ENCODE peak calls at places on chromosomes 7 and 10, in seven cellular contexts. P is PC-9; A is IMR-90; V is pancreas; E is CD8-positive, alpha-beta T cell; W is psoas muscle; H is cardiac muscle cell. F is an unnamed sample. For H3K27me3, the result is how much of the 10 kb centered on the place peaks cover.

GRCh38 chr10:37865957-37866671 is 8.7 kb upstream of the ZNF248 start:
- DNase-seq in P (no peak), A (no peak), V (no peak), E (no peak), W (no peak), H (no peak), F (no peak)

GRCh38 chr10:72638586-72639440 is 12.9 kb upstream of the MICU1 start:
- DNase-seq in P (peak), A (no peak), V (no peak), E (no peak), W (no peak), H (no peak), F (no peak)

GRCh38 chr10:96664563-96664962 is 55.8 kb downstream of the PIK3AP1 start:
- DNase-seq in P (peak), A (no peak), V (no peak), E (no peak), W (no peak), H (no peak), F (no peak)

GRCh38 chr10:123165445-123166072 is 11.4 kb downstream of the BUB3 start:
- DNase-seq in P (no peak), A (no peak), V (no peak), E (no peak), W (no peak), H (no peak), F (no peak)

GRCh38 chr7:73937014-73937413 is 76.1 kb downstream of the TMEM270 start:
- DNase-seq in P (no peak), A (peak), V (no peak), E (no peak), W (no peak), H (no peak), F (no peak)

GRCh38 chr10:77421576-77421975 is 216.0 kb downstream of the KCNMA1 start:
- DNase-seq in P (no peak), A (no peak), V (no peak), E (no peak), W (no peak), H (no peak), F (no peak)

GRCh38 chr10:10490187-10490980 is 527.3 kb upstream of the CELF2 start:
- DNase-seq in P (no peak), A (peak), V (no peak), E (no peak), W (no peak), H (no peak), F (no peak)

GRCh38 chr10:83076443-83076842 is 1062.9 kb upstream of the GHITM start:
- DNase-seq in P (no peak), A (no peak), V (no peak), E (no peak), W (no peak), H (no peak), F (no peak)

GRCh38 chr7:101159696-101160674 is 5.4 kb downstream of the VGF start:
- DNase-seq in P (no peak), A (peak), V (no peak), E (no peak), W (no peak), H (no peak), F (no peak)

GRCh38 chr10:100688201-100688600 is 57.2 kb upstream of the PAX2 start:
- DNase-seq in P (no peak), A (no peak), V (no peak), E (no peak), W (no peak), H (no peak), F (no peak)

GRCh38 chr7:38105874-38106483 is 72.1 kb upstream of the STARD3NL start:
- DNase-seq in P (peak), A (peak), V (no peak), E (no peak), W (no peak), H (peak), F (peak)

GRCh38 chr7:118250860-118251494 is 26.5 kb downstream of the ANKRD7 start:
- DNase-seq in P (no peak), A (no peak), V (no peak), E (no peak), W (no peak), H (no peak), F (no peak)

GRCh38 chr10:28684986-28685580 is 7.8 kb downstream of the BAMBI start:
- DNase-seq in P (peak), A (no peak), V (no peak), E (no peak), W (no peak), H (no peak), F (no peak)

GRCh38 chr7:151125459-151125834 is 39.2 kb downstream of the AGAP3 start:
- DNase-seq in P (no peak), A (no peak), V (no peak), E (no peak), W (peak), H (peak), F (no peak)

GRCh38 chr10:132538031-132538789 is 623 bp downstream of the INPP5A start:
- DNase-seq in P (no peak), A (no peak), V (peak), E (no peak), W (peak), H (no peak), F (no peak)

GRCh38 chr7:154419344-154419743 is 367.1 kb downstream of the DPP6 start:
- DNase-seq in P (no peak), A (no peak), V (no peak), E (no peak), W (no peak), H (no peak), F (no peak)

GRCh38 chr7:145263886-145264285 is 428.0 kb upstream of the TPK1 start:
- DNase-seq in P (no peak), A (no peak), V (no peak), E (no peak), W (no peak), H (no peak), F (no peak)

GRCh38 chr10:77472146-77472545 is 165.5 kb downstream of the KCNMA1 start:
- DNase-seq in P (no peak), A (no peak), V (no peak), E (no peak), W (no peak), H (no peak), F (no peak)

GRCh38 chr7:121262969-121263368 is 65.8 kb upstream of the WNT16 start:
- DNase-seq in P (no peak), A (no peak), V (no peak), E (no peak), W (no peak), H (no peak), F (no peak)

GRCh38 chr10:19713800-19714525 is 102.3 kb upstream of the PLXDC2 start:
- DNase-seq in P (no peak), A (no peak), V (no peak), E (no peak), W (no peak), H (peak), F (no peak)

GRCh38 chr7:97460433-97460832 is 271.5 kb upstream of the TAC1 start:
- DNase-seq in P (no peak), A (no peak), V (no peak), E (no peak), W (no peak), H (no peak), F (no peak)

GRCh38 chr10:124035928-124036558 is 57.4 kb downstream of the CHST15 start:
- DNase-seq in P (no peak), A (no peak), V (peak), E (no peak), W (peak), H (no peak), F (no peak)

GRCh38 chr7:281637-282036 is 8.3 kb upstream of the FOXL3 start:
- DNase-seq in P (no peak), A (no peak), V (no peak), E (no peak), W (no peak), H (no peak), F (no peak)

GRCh38 chr7:286278-286677 is 3.7 kb upstream of the FOXL3 start:
- DNase-seq in P (no peak), A (no peak), V (no peak), E (no peak), W (no peak), H (no peak), F (no peak)

GRCh38 chr7:285731-286130 is 4.2 kb upstream of the FOXL3 start:
- DNase-seq in P (no peak), A (no peak), V (no peak), E (no peak), W (no peak), H (no peak), F (no peak)

GRCh38 chr7:282621-283020 is 7.3 kb upstream of the FOXL3 start:
- DNase-seq in P (no peak), A (no peak), V (no peak), E (no peak), W (peak), H (no peak), F (no peak)

DNA sequence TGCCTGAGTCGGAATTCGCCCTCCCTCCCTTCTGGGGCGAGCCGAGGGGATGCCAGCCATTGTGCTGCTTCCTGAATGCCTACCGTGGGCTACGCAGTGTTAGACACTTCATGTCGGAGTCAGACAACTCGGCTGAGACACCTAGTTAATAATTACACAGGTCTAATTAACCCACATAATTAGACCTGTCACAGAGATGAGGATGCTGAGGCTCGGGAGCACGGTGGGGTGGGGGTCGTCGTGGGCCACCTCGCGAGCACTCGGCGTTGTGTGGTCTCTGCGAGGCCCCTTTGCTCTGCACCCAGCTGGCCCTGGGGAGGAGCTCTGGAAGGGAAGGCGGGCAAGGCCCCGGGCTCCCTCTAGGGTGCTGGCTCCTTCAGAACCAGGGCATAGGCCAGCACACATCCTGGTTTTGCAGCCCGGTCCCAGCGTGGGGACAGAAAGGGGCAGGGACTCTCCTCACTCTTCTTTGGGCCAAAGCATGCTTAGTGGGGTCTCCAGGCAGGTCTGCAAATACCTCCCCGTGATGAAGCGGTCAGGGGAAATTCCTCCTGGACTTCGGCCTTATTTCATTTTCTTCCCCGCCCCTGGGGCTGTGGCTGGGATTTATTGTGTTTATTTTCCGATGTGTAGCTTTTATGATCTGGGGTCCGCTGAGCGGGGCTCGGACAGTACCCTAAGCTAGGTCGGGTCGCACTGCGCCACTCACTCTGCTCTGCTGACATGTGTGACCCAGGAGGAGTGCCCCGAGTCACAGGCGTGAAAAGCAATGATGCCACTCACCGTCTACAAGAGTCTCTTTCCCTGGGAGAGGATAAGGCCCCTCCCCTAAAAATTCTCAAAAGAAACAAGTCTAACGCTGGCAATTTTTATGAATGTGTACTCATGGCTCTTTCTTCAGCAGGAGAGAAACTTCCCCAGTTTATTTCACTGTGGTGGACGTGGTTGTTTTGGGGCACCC is 4.9 kb upstream of the FOXL3 start:
- DNase-seq in P (no peak), A (no peak), V (no peak), E (no peak), W (no peak), H (no peak), F (no peak)
- TF ChIP-seq CTCF in P (no peak), A (no peak), V (no peak), E (no peak), W (no peak), H (no peak), F (no peak)

GRCh38 chr7:46146454-46147255 is 225.6 kb upstream of the IGFBP3 start:
- DNase-seq in P (no peak), A (peak), V (no peak), E (no peak), W (no peak), H (peak), F (no peak)
- H3K27ac ChIP-seq in P (peak), A (peak), V (no peak), E (no peak), W (no peak), H (no peak), F (no peak)

GRCh38 chr10:52066383-52066782 is 247.7 kb upstream of the DKK1 start:
- DNase-seq in P (no peak), A (no peak), V (no peak), E (no peak), W (no peak), H (no peak), F (no peak)

GRCh38 chr10:52077796-52078195 is 236.3 kb upstream of the DKK1 start:
- DNase-seq in P (no peak), A (no peak), V (no peak), E (no peak), W (no peak), H (no peak), F (no peak)

GRCh38 chr10:52068485-52068884 is 245.6 kb upstream of the DKK1 start:
- DNase-seq in P (no peak), A (no peak), V (no peak), E (no peak), W (no peak), H (no peak), F (no peak)

GRCh38 chr10:52074505-52074904 is 239.6 kb upstream of the DKK1 start:
- DNase-seq in P (no peak), A (no peak), V (no peak), E (no peak), W (no peak), H (no peak), F (no peak)

DNA sequence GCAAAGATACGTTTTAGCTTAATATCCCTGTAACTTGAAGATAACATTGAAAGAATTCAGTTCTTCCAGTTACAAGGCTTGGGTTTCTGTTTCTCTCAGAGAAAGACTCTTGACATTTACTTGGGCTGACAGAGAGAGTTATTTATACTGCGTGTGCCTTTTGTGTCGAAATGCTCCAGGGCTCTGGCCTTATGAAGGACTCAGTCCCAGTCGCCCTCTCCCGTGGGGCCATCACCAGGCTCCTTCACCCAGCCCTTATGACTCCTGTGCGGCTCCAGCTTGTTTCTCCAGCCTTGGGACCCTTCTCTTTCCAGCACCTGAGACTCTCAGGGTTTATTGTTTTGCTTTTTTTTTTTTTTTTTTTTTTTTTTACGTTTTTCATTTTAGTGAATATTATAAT is 242.3 kb upstream of the DKK1 start:
- DNase-seq in P (no peak), A (no peak), V (no peak), E (no peak), W (peak), H (no peak), F (no peak)
- H3K27me3 ChIP-seq in P (under half), A (under half), V (under half), E (under half), W (under half), H (under half), F (under half)

DNA sequence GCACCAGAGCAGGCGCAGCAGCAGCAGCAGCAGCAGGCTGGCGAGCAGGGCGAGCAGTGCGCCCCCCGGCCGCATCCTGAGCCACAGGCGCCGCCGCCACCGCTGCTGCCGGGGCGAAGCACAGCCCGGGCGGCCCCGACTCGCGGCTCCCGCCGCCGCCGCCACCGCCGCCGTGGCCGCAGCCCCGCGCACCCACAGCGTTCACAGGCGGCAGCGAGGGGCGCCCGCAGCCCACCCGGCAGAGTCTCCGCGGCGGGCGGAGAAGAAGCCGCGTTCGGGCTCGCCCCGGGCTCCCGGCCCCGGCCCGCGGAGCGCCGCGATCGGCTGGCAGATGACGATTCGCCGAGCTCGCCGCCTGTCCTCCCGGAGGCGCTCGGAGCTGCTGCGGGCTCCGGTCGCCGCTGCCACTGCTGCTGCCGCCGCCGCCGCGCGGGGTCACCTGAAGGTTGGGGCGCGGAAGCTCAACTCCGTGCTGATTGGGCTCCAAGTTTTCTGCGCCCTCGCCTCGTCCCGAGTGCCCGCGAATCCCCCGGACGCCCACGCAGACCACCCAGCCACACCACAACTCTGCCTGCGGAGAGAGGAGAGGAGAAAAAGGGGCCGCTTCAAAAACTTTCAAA is at the start of gene ST8SIA6:
- DNase-seq in P (no peak), A (peak), V (peak), E (peak), W (peak), H (peak), F (peak)
- TF ChIP-seq CTCF in P (no peak), A (no peak), V (no peak), E (no peak), W (no peak), H (no peak), F (no peak)

GRCh38 chr7:86645676-86646276 is 2.1 kb downstream of the GRM3 start:
- DNase-seq in P (no peak), A (no peak), V (no peak), E (no peak), W (no peak), H (no peak), F (no peak)

GRCh38 chr7:86643478-86644281 is at the start of gene GRM3:
- DNase-seq in P (no peak), A (no peak), V (no peak), E (no peak), W (no peak), H (peak), F (no peak)

GRCh38 chr7:86647340-86648094 is 3.8 kb downstream of the GRM3 start:
- DNase-seq in P (no peak), A (no peak), V (no peak), E (no peak), W (no peak), H (no peak), F (no peak)

GRCh38 chr7:86645174-86645566 is 1.5 kb downstream of the GRM3 start:
- DNase-seq in P (no peak), A (no peak), V (no peak), E (no peak), W (no peak), H (no peak), F (no peak)

GRCh38 chr7:86644282-86645173 is 819 bp downstream of the GRM3 start:
- DNase-seq in P (no peak), A (no peak), V (no peak), E (no peak), W (no peak), H (no peak), F (no peak)
- H3K27ac ChIP-seq in P (no peak), A (no peak), V (no peak), E (no peak), W (no peak), H (no peak), F (no peak)

GRCh38 chr7:29145553-29146081 is 720 bp downstream of the CPVL start:
- DNase-seq in P (no peak), A (no peak), V (no peak), E (no peak), W (no peak), H (no peak), F (no peak)

GRCh38 chr7:29146082-29146706 is at the start of gene CPVL:
- DNase-seq in P (no peak), A (no peak), V (peak), E (no peak), W (peak), H (no peak), F (no peak)

GRCh38 chr7:29143698-29144203 is 2.6 kb downstream of the CPVL start:
- DNase-seq in P (no peak), A (no peak), V (no peak), E (no peak), W (no peak), H (no peak), F (no peak)

GRCh38 chr7:29147821-29148220 is 1.5 kb upstream of the CPVL start:
- DNase-seq in P (no peak), A (no peak), V (no peak), E (no peak), W (no peak), H (no peak), F (no peak)

DNA sequence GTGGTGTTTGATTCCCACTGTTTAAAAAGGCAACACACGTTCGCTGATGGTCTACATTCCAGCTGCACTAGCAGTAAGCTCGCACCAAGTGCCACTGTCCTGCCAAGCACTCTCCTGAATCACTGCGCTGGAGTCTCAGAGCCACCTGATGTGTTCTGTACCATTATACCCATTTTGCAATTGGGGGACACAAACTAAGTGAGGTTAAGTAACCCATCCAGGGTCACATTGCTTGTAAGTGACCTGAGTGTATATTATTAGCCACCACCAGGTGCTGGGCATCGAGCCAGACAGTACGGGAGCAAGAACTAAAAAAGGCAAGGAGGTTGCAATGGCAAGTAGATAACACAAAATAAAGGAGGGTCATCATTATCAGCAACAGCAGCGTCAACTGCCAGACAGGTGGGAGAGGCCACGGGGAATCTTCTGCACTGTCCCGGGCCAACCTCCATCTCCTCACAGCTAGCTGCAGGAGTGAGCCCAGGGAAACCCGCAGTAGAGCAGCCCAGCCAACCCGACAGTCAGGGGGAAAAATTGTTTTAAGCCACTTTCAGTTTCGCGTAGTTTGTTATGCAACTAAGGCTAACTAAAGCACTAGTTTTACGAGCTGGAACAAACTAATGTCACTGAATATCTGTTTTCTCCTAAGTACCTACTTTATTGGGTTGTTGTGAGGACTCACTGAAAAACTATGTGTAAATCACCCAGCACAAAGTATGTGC is 712 bp upstream of the CPVL start:
- DNase-seq in P (peak), A (no peak), V (peak), E (no peak), W (peak), H (no peak), F (no peak)
- H3K27me3 ChIP-seq in P (under half), A (under half), V (under half), E (under half), W (under half), H (under half), F (under half)

GRCh38 chr10:57786331-57786730 is 481.4 kb downstream of the IPMK start:
- DNase-seq in P (no peak), A (no peak), V (no peak), E (no peak), W (no peak), H (no peak), F (no peak)
- TF ChIP-seq CTCF in P (no peak), A (no peak), V (no peak), E (no peak), W (no peak), H (no peak), F (no peak)

DNA sequence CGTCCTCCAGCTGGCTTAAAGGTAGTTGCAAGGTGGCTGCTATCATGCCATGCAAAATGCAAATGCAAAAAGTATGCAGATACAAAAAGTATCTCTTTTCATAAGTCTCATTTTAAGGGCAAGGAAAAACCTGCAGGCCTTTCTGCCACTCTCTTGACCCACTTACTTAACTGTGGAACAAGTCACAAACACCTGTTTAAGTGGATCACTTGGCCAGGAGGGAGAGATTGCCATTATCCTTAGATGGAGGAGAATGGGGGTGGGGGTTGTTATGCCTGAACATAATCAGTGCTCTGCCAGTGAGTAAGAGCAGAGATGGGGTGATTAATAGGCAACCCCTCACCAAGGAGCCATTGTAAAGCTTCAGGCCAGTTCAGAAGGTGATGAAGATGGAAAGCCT is 25.1 kb upstream of the HERPUD2 start:
- DNase-seq in P (no peak), A (no peak), V (no peak), E (no peak), W (no peak), H (no peak), F (no peak)
- H3K27ac ChIP-seq in P (no peak), A (no peak), V (no peak), E (no peak), W (peak), H (no peak), F (no peak)